ENCODE peak calls at places on chromosomes 11 and 22, in seven cellular contexts. One of them, this sample, is unnamed.

GRCh38 chr11:111527279-111527678 is 12.7 kb downstream of the HOATZ start:
- DNase-seq in IMR-90: no peak
- DNase-seq in omental fat pad: no peak
- DNase-seq in body of pancreas: no peak
- DNase-seq in tibial nerve: no peak
- DNase-seq in B cell: no peak
- DNase-seq in colonic mucosa: no peak
- DNase-seq in this sample: no peak

GRCh38 chr11:122197055-122197987 is 81.3 kb upstream of the BLID start:
- DNase-seq in colonic mucosa: no peak
- DNase-seq in tibial nerve: no peak
- DNase-seq in B cell: no peak
- DNase-seq in omental fat pad: no peak
- DNase-seq in IMR-90: peak
- DNase-seq in body of pancreas: no peak
- DNase-seq in this sample: no peak

GRCh38 chr22:32080904-32081303 is 37.8 kb downstream of the SLC5A1 start:
- DNase-seq in omental fat pad: no peak
- DNase-seq in B cell: peak
- DNase-seq in IMR-90: peak
- DNase-seq in body of pancreas: no peak
- DNase-seq in colonic mucosa: peak
- DNase-seq in tibial nerve: no peak
- DNase-seq in this sample: peak

GRCh38 chr11:65410936-65411680 is 11.5 kb upstream of the NEAT1 start:
- DNase-seq in omental fat pad: no peak
- DNase-seq in B cell: no peak
- DNase-seq in colonic mucosa: no peak
- DNase-seq in IMR-90: no peak
- DNase-seq in tibial nerve: no peak
- DNase-seq in body of pancreas: no peak
- DNase-seq in this sample: no peak

GRCh38 chr11:78737891-78738290 is 163.2 kb upstream of the NARS2 start:
- DNase-seq in tibial nerve: no peak
- DNase-seq in colonic mucosa: no peak
- DNase-seq in body of pancreas: no peak
- DNase-seq in B cell: no peak
- DNase-seq in omental fat pad: no peak
- DNase-seq in IMR-90: peak
- DNase-seq in this sample: no peak

GRCh38 chr11:119055901-119056300 is 1.1 kb downstream of the HYOU1 start:
- DNase-seq in omental fat pad: no peak
- DNase-seq in colonic mucosa: no peak
- DNase-seq in body of pancreas: no peak
- DNase-seq in B cell: no peak
- DNase-seq in IMR-90: peak
- DNase-seq in tibial nerve: no peak
- DNase-seq in this sample: no peak

GRCh38 chr22:30667092-30667485 is 586 bp downstream of the DUSP18 start:
- DNase-seq in colonic mucosa: peak
- DNase-seq in omental fat pad: no peak
- DNase-seq in B cell: no peak
- DNase-seq in IMR-90: no peak
- DNase-seq in body of pancreas: peak
- DNase-seq in tibial nerve: no peak
- DNase-seq in this sample: peak

GRCh38 chr11:122803716-122804115 is 34.6 kb upstream of the CRTAM start:
- DNase-seq in colonic mucosa: no peak
- DNase-seq in omental fat pad: no peak
- DNase-seq in IMR-90: no peak
- DNase-seq in tibial nerve: no peak
- DNase-seq in B cell: no peak
- DNase-seq in body of pancreas: no peak
- DNase-seq in this sample: no peak

GRCh38 chr11:130772266-130773227 is 143.7 kb downstream of the SNX19 start:
- DNase-seq in B cell: no peak
- DNase-seq in tibial nerve: peak
- DNase-seq in colonic mucosa: peak
- DNase-seq in IMR-90: peak
- DNase-seq in omental fat pad: no peak
- DNase-seq in body of pancreas: peak
- DNase-seq in this sample: no peak

GRCh38 chr11:65871811-65872548 is 620 bp downstream of the EFEMP2 start:
- DNase-seq in colonic mucosa: no peak
- DNase-seq in body of pancreas: no peak
- DNase-seq in B cell: no peak
- DNase-seq in IMR-90: no peak
- DNase-seq in omental fat pad: no peak
- DNase-seq in tibial nerve: no peak
- DNase-seq in this sample: no peak

GRCh38 chr11:120516461-120517389 is 5.2 kb downstream of the GRIK4 start:
- DNase-seq in colonic mucosa: no peak
- DNase-seq in omental fat pad: no peak
- DNase-seq in tibial nerve: no peak
- DNase-seq in body of pancreas: no peak
- DNase-seq in IMR-90: no peak
- DNase-seq in B cell: no peak
- DNase-seq in this sample: no peak

GRCh38 chr22:25402160-25402500 is 162.3 kb upstream of the GRK3 start:
- DNase-seq in IMR-90: no peak
- DNase-seq in body of pancreas: no peak
- DNase-seq in tibial nerve: no peak
- DNase-seq in B cell: no peak
- DNase-seq in omental fat pad: no peak
- DNase-seq in colonic mucosa: no peak
- DNase-seq in this sample: no peak

GRCh38 chr11:26297179-26297970 is 34.6 kb upstream of the ANO3 start:
- DNase-seq in B cell: peak
- DNase-seq in colonic mucosa: no peak
- DNase-seq in omental fat pad: no peak
- DNase-seq in body of pancreas: no peak
- DNase-seq in tibial nerve: peak
- DNase-seq in IMR-90: peak
- DNase-seq in this sample: peak

GRCh38 chr11:76107946-76108345 is 98.4 kb downstream of the WNT11 start:
- DNase-seq in B cell: no peak
- DNase-seq in omental fat pad: no peak
- DNase-seq in IMR-90: no peak
- DNase-seq in body of pancreas: no peak
- DNase-seq in tibial nerve: no peak
- DNase-seq in colonic mucosa: no peak
- DNase-seq in this sample: no peak

DNA sequence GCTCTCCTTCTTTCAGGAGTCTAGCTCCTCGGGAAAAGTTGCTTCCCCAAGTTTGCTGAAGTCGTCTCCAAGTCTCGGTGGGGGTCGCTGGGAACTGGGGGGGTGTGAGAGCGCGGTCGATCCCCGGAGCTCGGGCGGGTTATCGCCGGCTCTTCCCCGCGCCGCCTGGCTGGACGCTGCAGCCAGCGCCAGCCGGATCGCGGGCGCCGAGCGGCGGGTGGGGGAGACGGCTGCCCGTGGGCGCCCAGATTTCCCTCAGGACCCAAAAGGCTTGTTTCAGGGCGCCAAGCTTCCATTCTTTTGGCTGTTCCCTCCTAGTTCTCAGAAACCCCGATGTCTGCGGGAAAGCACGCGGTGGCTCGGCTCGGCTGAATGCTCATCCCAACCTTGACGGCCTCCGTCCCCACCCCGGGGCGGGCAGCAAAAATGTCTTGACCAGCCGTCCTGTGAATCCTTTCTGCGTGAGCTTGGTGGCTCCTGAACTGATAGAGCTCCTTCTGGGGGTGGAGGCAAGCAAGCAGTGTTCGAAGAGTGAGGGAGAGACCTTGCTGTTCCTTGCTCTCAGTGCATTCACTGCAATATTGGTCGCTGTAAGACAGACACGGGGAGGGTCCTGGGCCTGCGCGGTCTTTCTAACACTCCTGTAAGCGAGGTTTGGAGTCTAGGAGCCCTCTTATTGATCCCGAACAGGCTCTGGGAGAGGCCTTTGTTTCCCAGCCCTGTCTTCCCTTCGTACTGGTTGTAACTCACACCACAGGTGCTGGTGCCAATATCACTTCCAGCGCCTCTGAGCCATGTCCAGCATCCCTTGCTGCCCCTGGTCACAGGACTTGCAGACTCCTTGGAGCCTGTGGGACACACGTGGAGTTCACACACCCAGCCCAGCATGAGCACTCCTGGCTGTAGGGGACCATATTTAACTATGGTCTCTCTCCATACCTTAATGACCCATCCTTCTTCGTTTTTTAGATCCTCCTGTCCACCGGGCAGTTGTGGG is 1.8 kb downstream of the ZBTB16 start:
- DNase-seq in B cell: no peak
- DNase-seq in omental fat pad: no peak
- DNase-seq in body of pancreas: peak
- DNase-seq in tibial nerve: no peak
- DNase-seq in colonic mucosa: no peak
- DNase-seq in IMR-90: no peak
- DNase-seq in this sample: peak
- TF ChIP-seq CTCF in B cell: no peak
- TF ChIP-seq CTCF in omental fat pad: no peak
- TF ChIP-seq CTCF in body of pancreas: no peak
- TF ChIP-seq CTCF in tibial nerve: no peak
- TF ChIP-seq CTCF in colonic mucosa: no peak
- TF ChIP-seq CTCF in IMR-90: no peak
- TF ChIP-seq CTCF in this sample: no peak

GRCh38 chr22:37534445-37534844 is 15.2 kb upstream of the CARD10 start:
- DNase-seq in IMR-90: no peak
- DNase-seq in body of pancreas: no peak
- DNase-seq in colonic mucosa: no peak
- DNase-seq in tibial nerve: no peak
- DNase-seq in B cell: no peak
- DNase-seq in omental fat pad: no peak
- DNase-seq in this sample: no peak

GRCh38 chr22:37535159-37535558 is 15.9 kb upstream of the CARD10 start:
- DNase-seq in body of pancreas: no peak
- DNase-seq in omental fat pad: no peak
- DNase-seq in B cell: no peak
- DNase-seq in IMR-90: no peak
- DNase-seq in tibial nerve: no peak
- DNase-seq in colonic mucosa: no peak
- DNase-seq in this sample: no peak

GRCh38 chr22:37533995-37534394 is 14.8 kb upstream of the CARD10 start:
- DNase-seq in colonic mucosa: no peak
- DNase-seq in IMR-90: peak
- DNase-seq in tibial nerve: no peak
- DNase-seq in body of pancreas: no peak
- DNase-seq in omental fat pad: no peak
- DNase-seq in B cell: no peak
- DNase-seq in this sample: no peak

GRCh38 chr22:37542959-37543358 is 17.3 kb upstream of the CDC42EP1 start:
- DNase-seq in colonic mucosa: no peak
- DNase-seq in tibial nerve: no peak
- DNase-seq in omental fat pad: no peak
- DNase-seq in IMR-90: no peak
- DNase-seq in B cell: no peak
- DNase-seq in body of pancreas: no peak
- DNase-seq in this sample: no peak

DNA sequence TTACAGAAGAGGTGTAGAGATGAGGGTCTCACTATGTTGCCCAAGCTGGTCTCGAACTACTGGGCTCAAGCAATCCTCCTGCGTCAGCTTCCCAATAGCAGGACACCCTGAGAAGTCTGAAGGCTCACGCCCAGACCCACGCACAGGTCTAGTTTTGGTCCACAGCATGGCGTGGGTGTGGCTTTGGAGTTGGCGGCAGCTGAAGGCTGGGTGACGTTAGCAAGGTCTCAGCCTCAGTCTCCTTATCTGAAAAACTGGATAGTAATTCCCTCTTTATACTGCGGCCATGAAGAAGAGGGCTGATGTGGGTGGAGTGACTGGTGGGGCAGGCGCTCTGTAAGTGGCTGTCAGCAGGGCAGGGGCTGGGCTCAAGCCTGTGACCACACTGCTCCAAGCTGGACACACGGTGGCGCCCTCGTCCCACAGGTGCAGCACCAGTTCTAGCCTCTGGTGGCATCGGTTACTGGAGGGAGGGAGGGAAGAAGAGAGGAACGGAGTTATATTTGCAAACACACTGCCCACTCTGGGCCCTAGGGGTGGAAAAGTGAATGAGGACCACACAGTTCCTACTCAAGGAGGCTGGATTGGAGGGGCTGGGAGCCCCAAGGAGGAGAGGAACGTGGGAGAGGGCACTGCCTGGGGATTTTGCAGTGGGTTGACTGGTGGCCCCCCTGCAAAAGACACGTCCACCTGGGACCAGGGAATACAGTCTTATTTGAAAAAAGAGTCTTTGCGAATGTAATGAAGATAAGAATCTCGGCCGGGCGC is 19.6 kb upstream of the CARD10 start:
- DNase-seq in colonic mucosa: peak
- DNase-seq in IMR-90: peak
- DNase-seq in body of pancreas: peak
- DNase-seq in tibial nerve: peak
- DNase-seq in B cell: peak
- DNase-seq in omental fat pad: peak
- DNase-seq in this sample: peak
- TF ChIP-seq CTCF in colonic mucosa: peak
- TF ChIP-seq CTCF in IMR-90: peak
- TF ChIP-seq CTCF in body of pancreas: peak
- TF ChIP-seq CTCF in tibial nerve: peak
- TF ChIP-seq CTCF in B cell: peak
- TF ChIP-seq CTCF in omental fat pad: peak
- TF ChIP-seq CTCF in this sample: peak

DNA sequence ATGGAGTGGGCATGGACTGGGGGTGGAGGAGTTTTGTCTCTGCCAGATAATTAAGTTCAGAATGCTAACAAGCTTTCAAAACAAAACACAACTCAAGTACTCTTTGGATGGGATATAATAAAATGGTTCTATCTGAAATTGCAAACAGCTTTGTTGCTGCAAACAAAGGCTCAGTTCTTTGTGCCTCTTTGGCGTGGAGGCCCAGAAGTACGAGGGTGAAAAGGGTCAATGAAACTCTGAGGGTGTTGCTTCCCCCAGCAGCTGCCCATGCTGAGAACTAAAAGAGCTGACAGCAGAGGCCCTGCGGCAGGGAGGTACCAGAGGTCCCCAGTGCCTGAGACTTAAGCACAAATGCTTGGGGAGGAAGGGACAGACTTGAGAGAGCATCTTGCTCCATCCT is 26.5 kb upstream of the IGSF22 start:
- DNase-seq in colonic mucosa: no peak
- DNase-seq in omental fat pad: no peak
- DNase-seq in B cell: no peak
- DNase-seq in tibial nerve: no peak
- DNase-seq in IMR-90: no peak
- DNase-seq in body of pancreas: no peak
- DNase-seq in this sample: no peak
- TF ChIP-seq CTCF in colonic mucosa: no peak
- TF ChIP-seq CTCF in omental fat pad: no peak
- TF ChIP-seq CTCF in B cell: no peak
- TF ChIP-seq CTCF in tibial nerve: no peak
- TF ChIP-seq CTCF in IMR-90: no peak
- TF ChIP-seq CTCF in body of pancreas: no peak
- TF ChIP-seq CTCF in this sample: no peak

DNA sequence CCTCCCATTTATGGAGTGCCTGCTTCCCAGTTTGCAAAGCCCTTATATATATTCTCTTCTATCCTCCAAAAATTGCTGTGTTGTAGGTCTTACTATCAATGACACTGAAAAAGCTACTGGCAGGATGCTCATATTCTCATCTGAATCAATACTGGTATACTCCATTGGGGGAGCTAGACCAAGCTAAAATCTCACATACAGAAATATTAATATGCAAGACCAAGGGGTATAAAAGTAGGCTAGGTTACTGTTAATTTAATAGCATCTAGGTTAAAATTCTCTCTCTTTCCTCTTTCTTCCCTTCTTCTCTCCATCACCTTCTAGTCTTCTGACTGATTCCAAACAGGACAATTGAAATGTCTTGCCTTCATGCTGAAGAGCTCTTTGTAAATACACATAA is 17.1 kb upstream of the BDNF start:
- DNase-seq in body of pancreas: no peak
- DNase-seq in tibial nerve: no peak
- DNase-seq in B cell: no peak
- DNase-seq in omental fat pad: no peak
- DNase-seq in IMR-90: no peak
- DNase-seq in colonic mucosa: no peak
- DNase-seq in this sample: no peak
- TF ChIP-seq CTCF in body of pancreas: no peak
- TF ChIP-seq CTCF in tibial nerve: no peak
- TF ChIP-seq CTCF in B cell: no peak
- TF ChIP-seq CTCF in omental fat pad: no peak
- TF ChIP-seq CTCF in IMR-90: peak
- TF ChIP-seq CTCF in colonic mucosa: no peak
- TF ChIP-seq CTCF in this sample: peak

This sample was measured in GM13977.